ENCODE peak calls at places on chromosomes 12 and 14, in nine cellular contexts. One of them, this sample, is unnamed.

GRCh38 chr12:70920251-70920851 is at the start of gene PTPRR:
- DNase-seq in BJ: no peak
- DNase-seq in tibial artery: no peak
- DNase-seq in gastrocnemius medialis: no peak
- DNase-seq in coronary artery: no peak
- DNase-seq in PC-3: no peak
- DNase-seq in AG10803: no peak
- DNase-seq in WERI-Rb-1: peak
- DNase-seq in lower lobe of right lung: no peak
- DNase-seq in this sample: peak

GRCh38 chr12:7188557-7189397 is 709 bp upstream of the PEX5 start:
- DNase-seq in coronary artery: peak
- DNase-seq in AG10803: peak
- DNase-seq in lower lobe of right lung: peak
- DNase-seq in BJ: peak
- DNase-seq in PC-3: peak
- DNase-seq in tibial artery: peak
- DNase-seq in gastrocnemius medialis: peak
- DNase-seq in WERI-Rb-1: peak
- DNase-seq in this sample: peak

GRCh38 chr14:95034806-95035205 is 122.5 kb downstream of the DICER1 start:
- DNase-seq in tibial artery: no peak
- DNase-seq in lower lobe of right lung: no peak
- DNase-seq in coronary artery: no peak
- DNase-seq in gastrocnemius medialis: no peak
- DNase-seq in PC-3: no peak
- DNase-seq in AG10803: no peak
- DNase-seq in BJ: no peak
- DNase-seq in WERI-Rb-1: no peak
- DNase-seq in this sample: no peak

GRCh38 chr14:101456246-101457159 is 104.8 kb upstream of the DIO3 start:
- DNase-seq in WERI-Rb-1: no peak
- DNase-seq in coronary artery: no peak
- DNase-seq in gastrocnemius medialis: no peak
- DNase-seq in lower lobe of right lung: no peak
- DNase-seq in PC-3: no peak
- DNase-seq in BJ: no peak
- DNase-seq in AG10803: no peak
- DNase-seq in tibial artery: no peak
- DNase-seq in this sample: no peak

GRCh38 chr12:65685514-65685913 is 138.8 kb upstream of the HMGA2 start:
- DNase-seq in tibial artery: no peak
- DNase-seq in coronary artery: no peak
- DNase-seq in PC-3: peak
- DNase-seq in AG10803: peak
- DNase-seq in gastrocnemius medialis: no peak
- DNase-seq in lower lobe of right lung: no peak
- DNase-seq in BJ: no peak
- DNase-seq in WERI-Rb-1: no peak
- DNase-seq in this sample: no peak

GRCh38 chr12:77225373-77225772 is 160.0 kb upstream of the E2F7 start:
- DNase-seq in tibial artery: no peak
- DNase-seq in AG10803: no peak
- DNase-seq in gastrocnemius medialis: no peak
- DNase-seq in BJ: no peak
- DNase-seq in lower lobe of right lung: no peak
- DNase-seq in PC-3: no peak
- DNase-seq in coronary artery: no peak
- DNase-seq in WERI-Rb-1: no peak
- DNase-seq in this sample: no peak

GRCh38 chr14:77067632-77068514 is 30.2 kb upstream of the CIPC start:
- DNase-seq in BJ: no peak
- DNase-seq in lower lobe of right lung: peak
- DNase-seq in coronary artery: peak
- DNase-seq in gastrocnemius medialis: peak
- DNase-seq in PC-3: peak
- DNase-seq in AG10803: peak
- DNase-seq in tibial artery: peak
- DNase-seq in WERI-Rb-1: peak
- DNase-seq in this sample: peak

GRCh38 chr12:124388679-124389536 is 94.0 kb downstream of the RFLNA start:
- DNase-seq in lower lobe of right lung: peak
- DNase-seq in WERI-Rb-1: peak
- DNase-seq in gastrocnemius medialis: peak
- DNase-seq in PC-3: peak
- DNase-seq in AG10803: peak
- DNase-seq in coronary artery: peak
- DNase-seq in tibial artery: peak
- DNase-seq in BJ: no peak
- DNase-seq in this sample: peak

GRCh38 chr14:83838221-83838620 is 1691.7 kb upstream of the FLRT2 start:
- DNase-seq in coronary artery: no peak
- DNase-seq in WERI-Rb-1: no peak
- DNase-seq in PC-3: no peak
- DNase-seq in gastrocnemius medialis: no peak
- DNase-seq in tibial artery: no peak
- DNase-seq in lower lobe of right lung: no peak
- DNase-seq in BJ: no peak
- DNase-seq in AG10803: no peak
- DNase-seq in this sample: no peak

GRCh38 chr12:10363922-10364838 is 25.7 kb downstream of the KLRK1 start:
- DNase-seq in BJ: no peak
- DNase-seq in coronary artery: no peak
- DNase-seq in AG10803: peak
- DNase-seq in lower lobe of right lung: no peak
- DNase-seq in PC-3: peak
- DNase-seq in WERI-Rb-1: no peak
- DNase-seq in gastrocnemius medialis: peak
- DNase-seq in tibial artery: peak
- DNase-seq in this sample: no peak

GRCh38 chr12:132455565-132455964 is 34.4 kb upstream of the FBRSL1 start:
- DNase-seq in gastrocnemius medialis: no peak
- DNase-seq in AG10803: no peak
- DNase-seq in tibial artery: no peak
- DNase-seq in PC-3: no peak
- DNase-seq in lower lobe of right lung: no peak
- DNase-seq in coronary artery: no peak
- DNase-seq in BJ: no peak
- DNase-seq in WERI-Rb-1: no peak
- DNase-seq in this sample: no peak

GRCh38 chr14:96741151-96741977 is 55.8 kb upstream of the VRK1 start:
- DNase-seq in BJ: no peak
- DNase-seq in tibial artery: no peak
- DNase-seq in AG10803: peak
- DNase-seq in lower lobe of right lung: peak
- DNase-seq in WERI-Rb-1: peak
- DNase-seq in gastrocnemius medialis: peak
- DNase-seq in coronary artery: no peak
- DNase-seq in PC-3: peak
- DNase-seq in this sample: peak
- TF ChIP-seq CTCF in BJ: peak
- TF ChIP-seq CTCF in tibial artery: peak
- TF ChIP-seq CTCF in AG10803: peak
- TF ChIP-seq CTCF in lower lobe of right lung: peak
- TF ChIP-seq CTCF in WERI-Rb-1: peak
- TF ChIP-seq CTCF in gastrocnemius medialis: peak
- TF ChIP-seq CTCF in coronary artery: peak
- TF ChIP-seq CTCF in PC-3: peak
- TF ChIP-seq CTCF in this sample: peak

DNA sequence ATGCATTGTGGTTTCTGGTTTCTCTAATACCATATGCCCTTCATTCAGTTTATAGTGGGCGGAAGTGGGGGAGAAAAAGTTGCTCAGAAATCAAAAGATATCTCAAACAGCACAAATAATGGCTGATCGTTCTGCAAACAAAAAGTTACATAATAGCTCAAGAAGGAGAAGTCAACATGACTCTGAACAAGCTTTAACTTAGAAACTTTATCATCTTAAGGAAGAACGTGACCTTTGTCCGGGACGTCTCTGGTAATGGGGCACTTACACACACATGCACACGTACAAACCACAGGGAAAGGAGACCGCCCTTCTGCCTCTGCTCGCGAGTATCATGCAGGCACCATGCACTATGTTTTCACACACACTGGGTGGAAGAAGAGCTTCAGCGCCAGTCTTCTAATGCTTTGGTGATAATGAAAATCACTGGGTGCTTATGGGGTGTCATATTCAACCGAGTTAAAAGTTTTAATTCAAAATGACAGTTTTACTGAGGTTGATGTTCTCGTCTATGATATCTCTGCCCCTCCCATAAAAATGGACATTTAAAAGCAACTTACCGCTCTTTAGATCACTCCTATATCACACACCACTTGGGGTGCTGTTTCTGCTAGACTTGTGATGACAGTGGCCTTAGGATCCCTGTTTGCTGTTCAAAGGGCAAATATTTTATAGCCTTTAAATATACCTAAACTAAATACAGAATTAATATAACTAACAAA is 4.7 kb downstream of the FOS start:
- DNase-seq in coronary artery: no peak
- DNase-seq in lower lobe of right lung: peak
- DNase-seq in gastrocnemius medialis: no peak
- DNase-seq in PC-3: no peak
- DNase-seq in BJ: no peak
- DNase-seq in WERI-Rb-1: no peak
- DNase-seq in tibial artery: no peak
- DNase-seq in AG10803: peak
- DNase-seq in this sample: no peak
- TF ChIP-seq CTCF in coronary artery: no peak
- TF ChIP-seq CTCF in lower lobe of right lung: peak
- TF ChIP-seq CTCF in gastrocnemius medialis: no peak
- TF ChIP-seq CTCF in PC-3: peak
- TF ChIP-seq CTCF in BJ: no peak
- TF ChIP-seq CTCF in WERI-Rb-1: no peak
- TF ChIP-seq CTCF in tibial artery: no peak
- TF ChIP-seq CTCF in AG10803: peak
- TF ChIP-seq CTCF in this sample: no peak

GRCh38 chr14:85191986-85192385 is 338.0 kb upstream of the FLRT2 start:
- DNase-seq in WERI-Rb-1: no peak
- DNase-seq in coronary artery: no peak
- DNase-seq in tibial artery: no peak
- DNase-seq in AG10803: no peak
- DNase-seq in PC-3: no peak
- DNase-seq in lower lobe of right lung: no peak
- DNase-seq in gastrocnemius medialis: no peak
- DNase-seq in BJ: no peak
- DNase-seq in this sample: no peak

GRCh38 chr14:85190251-85190650 is 339.7 kb upstream of the FLRT2 start:
- DNase-seq in gastrocnemius medialis: no peak
- DNase-seq in tibial artery: no peak
- DNase-seq in BJ: no peak
- DNase-seq in lower lobe of right lung: no peak
- DNase-seq in coronary artery: no peak
- DNase-seq in AG10803: no peak
- DNase-seq in PC-3: no peak
- DNase-seq in WERI-Rb-1: no peak
- DNase-seq in this sample: no peak

GRCh38 chr14:85197976-85198375 is 332.0 kb upstream of the FLRT2 start:
- DNase-seq in PC-3: no peak
- DNase-seq in gastrocnemius medialis: no peak
- DNase-seq in BJ: no peak
- DNase-seq in AG10803: no peak
- DNase-seq in coronary artery: no peak
- DNase-seq in lower lobe of right lung: no peak
- DNase-seq in tibial artery: no peak
- DNase-seq in WERI-Rb-1: no peak
- DNase-seq in this sample: no peak

GRCh38 chr14:85195872-85196477 is 334.0 kb upstream of the FLRT2 start:
- DNase-seq in BJ: no peak
- DNase-seq in PC-3: peak
- DNase-seq in lower lobe of right lung: no peak
- DNase-seq in coronary artery: no peak
- DNase-seq in WERI-Rb-1: no peak
- DNase-seq in tibial artery: no peak
- DNase-seq in AG10803: peak
- DNase-seq in gastrocnemius medialis: no peak
- DNase-seq in this sample: no peak
- TF ChIP-seq CTCF in BJ: peak
- TF ChIP-seq CTCF in PC-3: peak
- TF ChIP-seq CTCF in lower lobe of right lung: peak
- TF ChIP-seq CTCF in coronary artery: no peak
- TF ChIP-seq CTCF in WERI-Rb-1: peak
- TF ChIP-seq CTCF in tibial artery: peak
- TF ChIP-seq CTCF in AG10803: peak
- TF ChIP-seq CTCF in gastrocnemius medialis: peak
- TF ChIP-seq CTCF in this sample: peak

DNA sequence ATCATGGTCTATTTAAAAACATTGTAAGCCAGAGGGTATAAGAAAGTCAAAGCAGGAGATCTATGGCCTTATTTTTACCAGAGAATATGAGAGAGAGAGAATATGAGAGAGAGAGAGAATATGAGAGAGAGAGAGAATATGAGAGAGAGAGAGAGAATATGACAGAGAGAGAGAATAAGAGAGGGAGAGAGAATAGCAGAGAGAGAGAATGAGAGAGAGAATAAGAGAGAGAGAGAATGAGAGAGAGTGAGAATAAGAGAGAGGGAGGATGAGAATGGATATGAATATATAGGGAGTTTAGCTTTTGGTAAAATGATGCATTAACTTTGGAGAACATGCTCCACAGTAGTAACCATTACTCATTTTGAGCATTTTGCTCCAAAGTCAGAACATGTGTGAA is 48.0 kb upstream of the ALG10B start:
- DNase-seq in AG10803: no peak
- DNase-seq in tibial artery: no peak
- DNase-seq in lower lobe of right lung: no peak
- DNase-seq in coronary artery: no peak
- DNase-seq in gastrocnemius medialis: no peak
- DNase-seq in PC-3: no peak
- DNase-seq in WERI-Rb-1: no peak
- DNase-seq in BJ: no peak
- DNase-seq in this sample: no peak
- TF ChIP-seq CTCF in AG10803: no peak
- TF ChIP-seq CTCF in tibial artery: no peak
- TF ChIP-seq CTCF in lower lobe of right lung: no peak
- TF ChIP-seq CTCF in coronary artery: no peak
- TF ChIP-seq CTCF in gastrocnemius medialis: no peak
- TF ChIP-seq CTCF in PC-3: no peak
- TF ChIP-seq CTCF in WERI-Rb-1: no peak
- TF ChIP-seq CTCF in BJ: no peak
- TF ChIP-seq CTCF in this sample: no peak

DNA sequence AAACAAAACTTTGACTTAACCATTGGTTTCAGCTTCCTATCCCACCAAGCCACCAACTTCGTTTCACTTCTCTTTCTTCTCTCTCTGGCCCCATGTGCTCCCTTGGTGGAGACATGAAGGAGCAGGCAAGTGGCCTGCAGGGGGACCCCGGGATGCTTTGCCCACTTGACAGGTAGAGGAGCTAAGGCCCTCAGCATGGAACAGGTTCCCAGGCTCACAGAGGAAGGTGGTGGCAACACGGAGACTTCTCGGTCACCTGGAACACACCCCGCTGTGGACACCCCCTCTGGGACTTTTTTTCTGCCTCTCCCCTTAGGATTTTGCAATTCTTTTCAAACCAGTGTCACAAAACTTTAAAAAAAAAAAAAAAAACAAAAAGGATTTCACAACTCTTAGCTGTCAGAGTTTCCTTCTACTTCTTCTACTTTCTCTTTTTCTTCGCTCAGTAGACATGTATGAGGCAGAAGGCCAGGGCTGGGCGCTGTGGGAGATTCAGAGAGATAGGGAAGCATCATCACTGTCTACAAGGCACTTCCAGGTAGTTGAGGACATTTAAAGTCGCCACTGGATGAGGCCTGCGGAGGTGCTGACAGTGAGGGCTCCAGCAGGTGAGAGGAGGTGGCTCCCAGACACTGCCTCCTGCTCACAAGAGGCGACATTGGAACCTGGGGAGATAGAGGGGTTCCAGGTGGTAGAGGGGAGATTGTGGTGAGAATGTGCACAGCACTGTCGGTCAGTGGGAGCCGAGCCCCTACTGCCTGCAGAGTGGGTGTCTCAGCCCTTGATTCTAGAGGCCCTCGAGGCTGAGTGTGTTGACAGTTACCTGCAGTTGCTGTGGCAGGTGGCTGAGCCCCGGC is 119.6 kb downstream of the GCH1 start:
- DNase-seq in PC-3: no peak
- DNase-seq in lower lobe of right lung: peak
- DNase-seq in tibial artery: peak
- DNase-seq in AG10803: no peak
- DNase-seq in WERI-Rb-1: peak
- DNase-seq in BJ: no peak
- DNase-seq in gastrocnemius medialis: no peak
- DNase-seq in coronary artery: peak
- DNase-seq in this sample: no peak
- TF ChIP-seq CTCF in PC-3: peak
- TF ChIP-seq CTCF in lower lobe of right lung: peak
- TF ChIP-seq CTCF in tibial artery: no peak
- TF ChIP-seq CTCF in AG10803: peak
- TF ChIP-seq CTCF in WERI-Rb-1: peak
- TF ChIP-seq CTCF in BJ: peak
- TF ChIP-seq CTCF in gastrocnemius medialis: no peak
- TF ChIP-seq CTCF in coronary artery: no peak
- TF ChIP-seq CTCF in this sample: peak